ENCODE peak calls at places on chromosomes 7 and 10, in ten cellular contexts. J, G, S, V, C, P, U, A, M and R are unnamed samples.

GRCh38 chr10:64762861-64763260 is 1241.7 kb downstream of the REEP3 start:
- DNase-seq in J (no peak), G (no peak), S (no peak), V (no peak), C (no peak), P (no peak), U (no peak), A (no peak), M (no peak), R (no peak)

GRCh38 chr7:889025-889390 is 12.7 kb downstream of the GET4 start:
- DNase-seq in J (no peak), G (no peak), S (no peak), V (no peak), C (no peak), P (no peak), U (no peak), A (no peak), M (no peak), R (no peak)

GRCh38 chr7:137772748-137773147 is 74.0 kb downstream of the DGKI start:
- DNase-seq in J (peak; percentile 7), G (no peak), S (no peak), V (no peak), C (no peak), P (no peak), U (no peak), A (no peak), M (no peak), R (no peak)

GRCh38 chr7:135801045-135801693 is 52.6 kb upstream of the FAM180A start:
- DNase-seq in J (peak; percentile 83), G (no peak), S (peak; percentile 18), V (peak; percentile 30), C (peak; percentile 50), P (peak; percentile 15), U (peak; percentile 50), A (no peak), M (no peak), R (peak; percentile 44)

GRCh38 chr10:27392606-27393005 is 111.5 kb upstream of the RAB18 start:
- DNase-seq in J (no peak), G (no peak), S (no peak), V (no peak), C (no peak), P (no peak), U (no peak), A (no peak), M (no peak), R (no peak)

GRCh38 chr7:37440738-37441404 is 7.8 kb downstream of the ELMO1 start:
- DNase-seq in J (no peak), G (no peak), S (no peak), V (no peak), C (peak; percentile 41), P (no peak), U (peak; percentile 44), A (no peak), M (no peak), R (no peak)

GRCh38 chr10:66844176-66844947 is 81.5 kb upstream of the LRRTM3 start:
- DNase-seq in J (no peak), G (no peak), S (no peak), V (no peak), C (no peak), P (no peak), U (no peak), A (no peak), M (no peak), R (no peak)

GRCh38 chr7:78542981-78543380 is 744.4 kb downstream of the PHTF2 start:
- DNase-seq in J (no peak), G (no peak), S (no peak), V (no peak), C (no peak), P (no peak), U (no peak), A (no peak), M (no peak), R (no peak)

GRCh38 chr10:12583891-12584595 is 234.7 kb downstream of the CAMK1D start:
- DNase-seq in J (no peak), G (no peak), S (no peak), V (no peak), C (no peak), P (no peak), U (no peak), A (no peak), M (no peak), R (no peak)

GRCh38 chr10:12577610-12578009 is 228.3 kb downstream of the CAMK1D start:
- DNase-seq in J (no peak), G (no peak), S (no peak), V (no peak), C (no peak), P (no peak), U (no peak), A (no peak), M (no peak), R (no peak)

DNA sequence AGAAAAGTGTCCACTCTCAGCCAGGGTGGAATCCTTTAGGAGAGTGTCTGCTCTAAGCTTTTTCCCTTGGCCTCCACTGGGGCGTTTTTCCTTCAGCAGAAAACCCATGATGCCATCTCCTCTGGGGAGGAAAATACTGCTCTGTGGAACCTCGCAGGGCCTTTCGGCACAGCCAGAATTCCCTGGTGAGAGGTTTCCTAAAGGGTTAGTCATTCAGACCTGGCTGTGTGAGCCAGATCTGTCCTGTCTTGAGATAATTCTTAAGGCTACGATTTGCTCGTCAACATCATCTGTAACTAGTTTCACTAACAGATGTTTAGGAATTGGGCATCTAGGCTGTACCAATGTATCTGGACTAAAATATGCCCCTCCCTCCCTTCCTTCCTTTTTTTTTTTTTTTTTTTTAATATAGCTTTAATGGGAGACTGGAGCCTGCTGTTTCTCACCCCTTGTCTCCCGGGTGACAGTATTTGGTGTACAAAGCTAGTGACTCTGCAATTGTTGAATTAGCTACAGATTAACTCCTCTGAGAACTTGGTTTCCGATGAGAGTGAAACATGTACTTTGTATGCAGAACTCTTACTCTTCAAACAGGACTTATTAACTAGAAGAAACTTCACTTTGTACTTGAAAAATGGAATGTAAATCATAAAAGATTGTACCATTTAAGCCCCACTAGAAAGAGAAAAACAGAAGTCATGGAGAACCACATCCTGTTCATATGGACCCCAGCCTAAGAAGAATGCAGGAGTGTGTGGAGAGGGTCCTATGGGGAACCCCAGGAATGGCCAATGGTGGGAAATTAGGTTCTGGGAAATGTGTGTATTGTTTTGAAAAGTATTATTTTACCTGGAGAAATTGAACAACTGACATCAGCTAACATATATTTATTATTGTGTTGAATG is 230.9 kb downstream of the CAMK1D start:
- DNase-seq in J (no peak), G (no peak), S (no peak), V (no peak), C (no peak), P (peak; percentile 47), U (no peak), A (no peak), M (no peak), R (no peak)
- H3K4me3 ChIP-seq in J (no peak overlapping the region), G (no peak overlapping the region), S (no peak overlapping the region), V (no peak overlapping the region), C (no peak overlapping the region), P (no peak overlapping the region), U (no peak overlapping the region), A (no peak overlapping the region), M (no peak overlapping the region), R (no peak overlapping the region)

GRCh38 chr7:112449902-112450806 is at the start of gene IFRD1:
- DNase-seq in J (peak; percentile 99), G (peak; percentile 99), S (peak; percentile 100), V (peak; percentile 99), C (peak; percentile 99), P (peak; percentile 99), U (peak; percentile 97), A (peak; percentile 100), M (peak; percentile 100), R (peak; percentile 99)

GRCh38 chr7:112446431-112446830 is 3.8 kb upstream of the IFRD1 start:
- DNase-seq in J (peak; percentile 45), G (no peak), S (no peak), V (no peak), C (no peak), P (no peak), U (no peak), A (no peak), M (no peak), R (no peak)

GRCh38 chr7:112449353-112449752 is 907 bp upstream of the IFRD1 start:
- DNase-seq in J (no peak), G (no peak), S (no peak), V (no peak), C (no peak), P (peak; percentile 66), U (peak; percentile 85), A (peak; percentile 70), M (no peak), R (no peak)

GRCh38 chr7:112448891-112449290 is 1.4 kb upstream of the IFRD1 start:
- DNase-seq in J (no peak), G (no peak), S (no peak), V (no peak), C (no peak), P (no peak), U (no peak), A (no peak), M (no peak), R (no peak)

DNA sequence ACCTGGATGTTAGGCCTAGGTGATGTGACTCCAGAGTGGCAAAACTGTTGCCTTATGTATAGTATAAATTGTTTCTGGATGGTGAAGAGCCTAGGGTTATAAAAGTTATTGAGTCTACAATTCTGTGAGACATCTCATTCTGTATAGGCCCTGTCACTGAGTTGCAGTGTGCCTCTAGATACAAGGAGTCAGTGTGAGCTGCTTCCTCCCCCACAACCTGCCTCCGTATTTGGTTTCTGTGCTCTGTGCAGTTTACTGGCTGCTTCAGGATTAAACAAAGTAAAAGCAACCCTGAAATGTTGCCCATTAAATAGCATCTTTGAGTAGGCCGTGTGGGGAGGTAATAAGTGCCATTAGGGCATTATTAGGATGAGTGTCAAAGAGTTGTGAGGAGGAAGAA is 1.9 kb upstream of the IFRD1 start:
- DNase-seq in J (no peak), G (no peak), S (no peak), V (no peak), C (no peak), P (no peak), U (no peak), A (no peak), M (no peak), R (no peak)
- H3K27ac ChIP-seq in J (no peak overlapping the region), G (no peak overlapping the region), S (no peak overlapping the region), V (no peak overlapping the region), C (no peak overlapping the region), P (peak overlapping the region; percentile 100), U (no peak overlapping the region), A (peak overlapping the region; percentile 99), M (peak overlapping the region; percentile 97), R (peak overlapping the region; percentile 99)

GRCh38 chr10:13492493-13493180 is 36.2 kb downstream of the BEND7 start:
- DNase-seq in J (no peak), G (no peak), S (no peak), V (no peak), C (no peak), P (no peak), U (no peak), A (no peak), M (no peak), R (no peak)
- H3K4me3 ChIP-seq in J (no peak overlapping the region), G (no peak overlapping the region), S (no peak overlapping the region), V (no peak overlapping the region), C (peak overlapping the region; percentile 9), P (no peak overlapping the region), U (no peak overlapping the region), A (no peak overlapping the region), M (no peak overlapping the region), R (no peak overlapping the region)

GRCh38 chr10:22433875-22434274 is 88.6 kb downstream of the SPAG6 start:
- DNase-seq in J (peak; percentile 93), G (no peak), S (no peak), V (no peak), C (no peak), P (no peak), U (no peak), A (no peak), M (no peak), R (no peak)

GRCh38 chr10:22436526-22436892 is 91.2 kb downstream of the SPAG6 start:
- DNase-seq in J (no peak), G (no peak), S (no peak), V (no peak), C (no peak), P (no peak), U (no peak), A (peak; percentile 58), M (no peak), R (no peak)

GRCh38 chr10:22435650-22436049 is 90.4 kb downstream of the SPAG6 start:
- DNase-seq in J (no peak), G (peak; percentile 33), S (no peak), V (no peak), C (no peak), P (no peak), U (no peak), A (peak; percentile 51), M (no peak), R (no peak)

GRCh38 chr10:22436893-22437619 is 91.8 kb downstream of the SPAG6 start:
- DNase-seq in J (peak; percentile 96), G (peak; percentile 95), S (peak; percentile 90), V (no peak), C (peak; percentile 92), P (peak; percentile 89), U (peak; percentile 89), A (peak; percentile 95), M (peak; percentile 88), R (peak; percentile 80)

GRCh38 chr10:22434521-22434920 is 89.2 kb downstream of the SPAG6 start:
- DNase-seq in J (no peak), G (no peak), S (no peak), V (no peak), C (no peak), P (no peak), U (no peak), A (no peak), M (no peak), R (no peak)
- H3K27ac ChIP-seq in J (no peak overlapping the region), G (no peak overlapping the region), S (no peak overlapping the region), V (no peak overlapping the region), C (no peak overlapping the region), P (no peak overlapping the region), U (no peak overlapping the region), A (no peak overlapping the region), M (no peak overlapping the region), R (no peak overlapping the region)